ENCODE peak calls at places on chromosomes 5 and 9, in four cellular contexts. D, F, M and K are unnamed samples.

GRCh38 chr9:11374961-11375360 is 762.2 kb upstream of the PTPRD start:
- DNase-seq in D (no peak), F (no peak), M (no peak), K (no peak)

GRCh38 chr5:79924936-79925893 is 65.8 kb downstream of the MTX3 start:
- DNase-seq in D (peak), F (no peak), M (peak), K (no peak)

GRCh38 chr5:172243302-172243701 is 40.3 kb downstream of the UBTD2 start:
- DNase-seq in D (no peak), F (no peak), M (no peak), K (no peak)

GRCh38 chr5:36728697-36729543 is 122.5 kb downstream of the SLC1A3 start:
- DNase-seq in D (peak), F (peak), M (peak), K (peak)

GRCh38 chr5:87551807-87552377 is 139.2 kb upstream of the CCNH start:
- DNase-seq in D (no peak), F (no peak), M (no peak), K (no peak)

GRCh38 chr5:76225316-76225715 is 142.1 kb downstream of the SV2C start:
- DNase-seq in D (no peak), F (no peak), M (no peak), K (no peak)

GRCh38 chr5:36722913-36723312 is 116.5 kb downstream of the SLC1A3 start:
- DNase-seq in D (no peak), F (no peak), M (peak), K (no peak)

GRCh38 chr9:31996331-31996730 is 388.1 kb upstream of the ACO1 start:
- DNase-seq in D (no peak), F (no peak), M (no peak), K (no peak)

GRCh38 chr5:95280692-95281091 is 4.2 kb downstream of the MCTP1 start:
- DNase-seq in D (no peak), F (no peak), M (no peak), K (no peak)

GRCh38 chr9:5698810-5699556 is 70.1 kb downstream of the RIC1 start:
- DNase-seq in D (no peak), F (no peak), M (peak), K (no peak)

GRCh38 chr5:5560016-5560415 is 137.5 kb downstream of the ICE1 start:
- DNase-seq in D (peak), F (peak), M (no peak), K (no peak)

GRCh38 chr9:117644607-117645244 is 59.5 kb upstream of the TLR4 start:
- DNase-seq in D (peak), F (peak), M (peak), K (no peak)